ENCODE peak calls at places on chromosome 16, in four cellular contexts. A, I, W and P are unnamed samples.

GRCh38 chr16:54126907-54127306 is 159.7 kb downstream of the IRX3 start:
- DNase-seq in A (no peak), I (no peak), W (no peak), P (no peak)

GRCh38 chr16:8660841-8661301 is 13.5 kb upstream of the ABAT start:
- DNase-seq in A (peak), I (no peak), W (peak), P (peak)

GRCh38 chr16:81175325-81175891 is 63.1 kb upstream of the BCO1 start:
- DNase-seq in A (peak), I (no peak), W (peak), P (no peak)

GRCh38 chr16:4763791-4764190 is 3.2 kb downstream of the ZNF500 start:
- DNase-seq in A (no peak), I (no peak), W (no peak), P (no peak)

GRCh38 chr16:12837756-12838155 is 34.1 kb upstream of the CPPED1 start:
- DNase-seq in A (no peak), I (no peak), W (no peak), P (no peak)

GRCh38 chr16:10165643-10166042 is 16.6 kb downstream of the GRIN2A start:
- DNase-seq in A (no peak), I (no peak), W (no peak), P (no peak)

GRCh38 chr16:88453217-88453531 is at the start of gene ZFPM1:
- DNase-seq in A (no peak), I (no peak), W (no peak), P (no peak)

GRCh38 chr16:54655171-54655590 is 275.5 kb upstream of the IRX5 start:
- DNase-seq in A (no peak), I (no peak), W (no peak), P (no peak)

GRCh38 chr16:13478991-13479390 is 441.0 kb upstream of the ERCC4 start:
- DNase-seq in A (no peak), I (no peak), W (no peak), P (no peak)

GRCh38 chr16:4935231-4935855 is 1.6 kb downstream of the PPL start:
- DNase-seq in A (no peak), I (no peak), W (no peak), P (no peak)

GRCh38 chr16:70697601-70698170 is 11.8 kb upstream of the MTSS2 start:
- DNase-seq in A (no peak), I (no peak), W (no peak), P (no peak)
- TF ChIP-seq CTCF in A (no peak), I (no peak), W (no peak), P (no peak)

GRCh38 chr16:85054948-85055502 is 27.4 kb downstream of the KIAA0513 start:
- DNase-seq in A (no peak), I (no peak), W (no peak), P (no peak)

GRCh38 chr16:85057212-85057889 is 29.8 kb downstream of the KIAA0513 start:
- DNase-seq in A (peak), I (no peak), W (no peak), P (no peak)

GRCh38 chr16:85055503-85056210 is 28.1 kb downstream of the KIAA0513 start:
- DNase-seq in A (no peak), I (no peak), W (no peak), P (no peak)

GRCh38 chr16:85057948-85058347 is 30.4 kb downstream of the KIAA0513 start:
- DNase-seq in A (no peak), I (no peak), W (no peak), P (no peak)

DNA sequence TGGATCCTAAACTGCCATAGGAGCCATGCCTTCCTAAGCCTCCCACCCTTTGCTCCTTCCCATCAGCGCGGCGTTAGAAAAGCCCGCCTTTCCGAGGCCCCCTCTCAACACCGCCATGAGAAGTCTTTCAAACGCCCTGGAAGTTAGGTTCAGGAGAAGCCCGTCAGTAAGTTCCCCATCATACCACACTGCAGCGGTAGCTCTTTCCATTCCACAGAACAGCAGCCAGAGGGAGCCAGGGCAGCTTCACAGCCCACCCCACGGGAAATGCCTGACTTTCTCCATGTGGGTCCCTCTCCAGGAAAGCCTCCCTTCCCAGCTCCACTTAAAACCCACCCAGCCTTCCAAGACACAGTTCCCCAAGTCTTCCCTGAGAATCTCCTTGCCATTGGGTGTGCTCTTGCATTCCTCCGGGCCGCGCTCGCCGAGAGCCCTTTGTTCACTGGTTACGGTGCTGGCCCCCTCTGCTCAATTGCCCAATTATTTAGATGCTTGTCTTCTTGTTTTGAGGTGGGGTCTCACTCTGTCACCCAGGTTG is 28.7 kb downstream of the KIAA0513 start:
- DNase-seq in A (no peak), I (no peak), W (no peak), P (no peak)
- TF ChIP-seq CTCF in A (no peak), I (no peak), W (peak), P (no peak)

DNA sequence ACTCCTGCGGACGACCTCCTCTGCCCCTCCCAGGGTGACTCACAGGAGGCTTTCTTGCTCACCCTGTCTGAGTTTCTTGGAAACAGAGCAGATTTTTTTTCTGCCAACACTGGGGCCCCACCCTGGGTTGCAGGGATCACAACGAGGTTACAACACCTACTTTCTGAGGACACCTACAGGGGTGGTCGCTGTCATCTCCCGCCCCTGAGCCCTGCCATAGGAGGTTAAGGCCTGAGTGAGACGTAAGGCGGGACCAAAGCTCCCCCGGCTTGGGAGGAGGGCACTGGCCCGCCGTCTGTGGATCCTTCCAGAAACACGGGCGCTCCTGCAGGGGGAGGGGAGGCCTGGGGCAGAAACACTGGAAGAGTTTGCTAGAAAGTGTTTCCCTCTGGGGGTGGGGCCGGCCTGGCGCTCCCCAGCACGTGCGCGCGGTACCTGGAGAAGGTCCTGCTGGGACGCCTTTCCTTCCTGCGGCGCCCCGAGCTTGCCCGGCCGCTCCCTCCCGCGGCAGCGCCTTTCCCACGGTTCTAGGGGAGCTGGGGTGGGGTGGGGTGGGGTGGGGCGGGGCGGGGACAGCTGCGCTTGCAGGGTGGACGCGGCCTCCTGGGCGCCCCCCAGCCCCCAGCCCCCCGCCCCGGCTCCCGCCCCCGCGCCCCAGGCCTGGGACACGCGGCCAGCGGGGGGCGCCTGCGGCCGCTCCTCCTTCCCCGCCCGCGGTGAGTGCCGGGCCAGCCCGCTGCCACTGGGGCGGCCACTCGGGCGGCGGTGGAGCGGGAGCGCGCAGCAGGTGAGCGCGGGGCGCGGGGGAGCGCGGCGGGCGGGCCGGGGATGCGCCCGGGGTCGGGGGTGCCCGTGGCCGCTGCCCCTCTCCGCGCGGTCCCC is 20.7 kb upstream of the ADCY7 start:
- DNase-seq in A (peak), I (peak), W (no peak), P (peak)
- TF ChIP-seq CTCF in A (peak), I (no peak), W (no peak), P (peak)

GRCh38 chr16:89999831-90000574 is 19.3 kb downstream of the DBNDD1 start:
- DNase-seq in A (no peak), I (no peak), W (no peak), P (no peak)
- TF ChIP-seq CTCF in A (no peak), I (no peak), W (no peak), P (no peak)

GRCh38 chr16:48511071-48511540 is 98.9 kb downstream of the N4BP1 start:
- DNase-seq in A (no peak), I (no peak), W (no peak), P (no peak)
- TF ChIP-seq CTCF in A (no peak), I (no peak), W (no peak), P (no peak)

DNA sequence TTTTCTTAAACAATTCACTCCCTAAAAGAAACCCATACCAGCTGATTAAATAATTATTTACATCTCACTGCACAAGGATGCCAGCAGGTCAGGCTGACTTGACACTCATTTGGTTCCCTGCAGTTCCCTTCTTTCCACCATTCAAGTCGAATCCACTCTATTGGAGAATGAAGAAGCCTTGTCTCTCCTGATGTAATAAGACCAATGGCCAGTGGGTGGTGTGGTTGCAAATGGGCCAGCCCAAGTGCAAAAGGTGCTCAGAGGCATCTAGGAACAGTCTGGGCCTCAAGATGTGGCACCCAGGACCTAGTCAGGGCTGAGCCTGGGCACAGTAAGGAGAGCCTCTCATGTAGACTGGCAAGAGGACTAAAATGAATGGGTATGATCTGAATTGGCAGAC is 9.3 kb downstream of the C16orf78 start:
- DNase-seq in A (no peak), I (no peak), W (no peak), P (no peak)
- TF ChIP-seq CTCF in A (no peak), I (no peak), W (no peak), P (peak)

GRCh38 chr16:66429290-66429962 is 2.3 kb downstream of the BEAN1 start:
- DNase-seq in A (no peak), I (no peak), W (no peak), P (no peak)
- TF ChIP-seq CTCF in A (no peak), I (no peak), W (peak), P (peak)

GRCh38 chr16:52555572-52555971 is 8.6 kb upstream of the TOX3 start:
- DNase-seq in A (no peak), I (no peak), W (no peak), P (no peak)

GRCh38 chr16:52552643-52553042 is 5.7 kb upstream of the TOX3 start:
- DNase-seq in A (no peak), I (no peak), W (no peak), P (no peak)

GRCh38 chr16:52556083-52556482 is 9.1 kb upstream of the TOX3 start:
- DNase-seq in A (no peak), I (no peak), W (no peak), P (no peak)

GRCh38 chr16:52554334-52554733 is 7.4 kb upstream of the TOX3 start:
- DNase-seq in A (no peak), I (no peak), W (no peak), P (no peak)

GRCh38 chr16:52553322-52553721 is 6.4 kb upstream of the TOX3 start:
- DNase-seq in A (no peak), I (no peak), W (no peak), P (no peak)
- TF ChIP-seq CTCF in A (peak), I (no peak), W (peak), P (peak)

GRCh38 chr16:85557083-85557975 is 55.8 kb upstream of the GSE1 start:
- DNase-seq in A (peak), I (peak), W (no peak), P (no peak)

GRCh38 chr16:85555549-85556455 is 57.3 kb upstream of the GSE1 start:
- DNase-seq in A (peak), I (peak), W (no peak), P (peak)

GRCh38 chr16:85556456-85557082 is 56.6 kb upstream of the GSE1 start:
- DNase-seq in A (peak), I (peak), W (no peak), P (peak)

GRCh38 chr16:85560932-85561247 is 52.2 kb upstream of the GSE1 start:
- DNase-seq in A (no peak), I (no peak), W (no peak), P (no peak)

GRCh38 chr16:85557976-85558589 is 55.0 kb upstream of the GSE1 start:
- DNase-seq in A (no peak), I (no peak), W (no peak), P (no peak)
- TF ChIP-seq CTCF in A (no peak), I (no peak), W (no peak), P (peak)

GRCh38 chr16:87053016-87053982 is 263.9 kb downstream of the C16orf95 start:
- DNase-seq in A (no peak), I (no peak), W (no peak), P (no peak)
- TF ChIP-seq CTCF in A (no peak), I (no peak), W (peak), P (peak)